ENCODE peak calls at places on chromosomes 12 and 14, in eight cellular contexts. A is heart right ventricle, V is astrocyte of the cerebellum, K is cardiac muscle cell, U is fibroblast of pulmonary artery, W is heart left ventricle, H is HFFc6, G is GM06990. Q is an unnamed sample.

GRCh38 chr14:91420686-91421085 is 3.1 kb upstream of the CCDC88C start:
- DNase-seq in A (no peak), V (no peak), K (no peak), U (no peak), W (no peak), H (no peak), G (no peak), Q (no peak)

GRCh38 chr12:96989916-96990315 is 82.9 kb downstream of the NEDD1 start:
- DNase-seq in A (no peak), V (no peak), K (peak), U (peak), W (no peak), H (no peak), G (no peak), Q (peak)

GRCh38 chr12:108356902-108357806 is 18.0 kb upstream of the CMKLR1 start:
- DNase-seq in A (no peak), V (no peak), K (no peak), U (no peak), W (no peak), H (no peak), G (no peak), Q (no peak)

GRCh38 chr14:101955695-101956161 is 8.6 kb upstream of the DYNC1H1 start:
- DNase-seq in A (no peak), V (no peak), K (no peak), U (no peak), W (no peak), H (no peak), G (no peak), Q (no peak)

GRCh38 chr12:89707623-89707991 is 1.0 kb downstream of the ATP2B1 start:
- DNase-seq in A (peak), V (no peak), K (no peak), U (no peak), W (peak), H (no peak), G (peak), Q (peak)

GRCh38 chr12:95637471-95638155 is 86.3 kb upstream of the USP44 start:
- DNase-seq in A (no peak), V (peak), K (peak), U (peak), W (no peak), H (peak), G (no peak), Q (no peak)

GRCh38 chr12:81128930-81129554 is 51.2 kb downstream of the ACSS3 start:
- DNase-seq in A (no peak), V (peak), K (peak), U (peak), W (peak), H (peak), G (no peak), Q (peak)

GRCh38 chr14:70714055-70714550 is 72.4 kb downstream of the TTC9 start:
- DNase-seq in A (no peak), V (peak), K (peak), U (peak), W (peak), H (peak), G (peak), Q (peak)

GRCh38 chr14:51534623-51535022 is 117.1 kb upstream of the FRMD6 start:
- DNase-seq in A (no peak), V (no peak), K (no peak), U (peak), W (no peak), H (peak), G (no peak), Q (no peak)

GRCh38 chr12:98803468-98804209 is 158.5 kb downstream of the APAF1 start:
- DNase-seq in A (no peak), V (no peak), K (no peak), U (no peak), W (no peak), H (no peak), G (no peak), Q (no peak)

GRCh38 chr14:89936654-89937185 is 17.8 kb downstream of the EFCAB11 start:
- DNase-seq in A (no peak), V (no peak), K (no peak), U (peak), W (no peak), H (no peak), G (no peak), Q (no peak)

GRCh38 chr14:93675651-93676050 is 112.6 kb downstream of the PRIMA1 start:
- DNase-seq in A (no peak), V (no peak), K (no peak), U (no peak), W (no peak), H (no peak), G (no peak), Q (no peak)

GRCh38 chr12:124762791-124763593 is 100.7 kb downstream of the SCARB1 start:
- DNase-seq in A (no peak), V (no peak), K (peak), U (no peak), W (no peak), H (no peak), G (no peak), Q (no peak)

GRCh38 chr14:77459072-77459723 is 1.3 kb downstream of the AHSA1 start:
- DNase-seq in A (no peak), V (peak), K (peak), U (peak), W (peak), H (peak), G (peak), Q (peak)

GRCh38 chr12:129503802-129504201 is 400.0 kb downstream of the TMEM132D start:
- DNase-seq in A (no peak), V (no peak), K (no peak), U (no peak), W (no peak), H (no peak), G (no peak), Q (no peak)

GRCh38 chr14:104977681-104978647 is at the start of gene AHNAK2:
- DNase-seq in A (peak), V (no peak), K (peak), U (peak), W (peak), H (peak), G (peak), Q (peak)

GRCh38 chr12:99057670-99058069 is 412.6 kb downstream of the APAF1 start:
- DNase-seq in A (no peak), V (no peak), K (no peak), U (no peak), W (no peak), H (no peak), G (no peak), Q (no peak)

GRCh38 chr14:73634333-73634833 is 10.4 kb upstream of the DNAL1 start:
- DNase-seq in A (peak), V (no peak), K (peak), U (peak), W (peak), H (no peak), G (peak), Q (peak)

GRCh38 chr12:62335057-62335456 is 74.9 kb downstream of the USP15 start:
- DNase-seq in A (no peak), V (no peak), K (no peak), U (no peak), W (no peak), H (no peak), G (no peak), Q (no peak)

GRCh38 chr12:56469007-56469930 is 891 bp downstream of the SPRYD4 start:
- DNase-seq in A (no peak), V (no peak), K (no peak), U (no peak), W (peak), H (no peak), G (peak), Q (no peak)

GRCh38 chr12:49671051-49671765 is 36.0 kb downstream of the FMNL3 start:
- DNase-seq in A (no peak), V (no peak), K (no peak), U (no peak), W (peak), H (no peak), G (peak), Q (no peak)

GRCh38 chr12:16610743-16611142 is 4.8 kb upstream of the LMO3 start:
- DNase-seq in A (no peak), V (no peak), K (no peak), U (no peak), W (no peak), H (no peak), G (no peak), Q (no peak)

GRCh38 chr12:37545759-37546158 is 770.8 kb upstream of the ALG10B start:
- DNase-seq in A (no peak), V (no peak), K (no peak), U (no peak), W (no peak), H (no peak), G (no peak), Q (no peak)

GRCh38 chr12:88472775-88473174 is 107.5 kb downstream of the KITLG start:
- DNase-seq in A (no peak), V (no peak), K (peak), U (peak), W (no peak), H (peak), G (no peak), Q (no peak)

DNA sequence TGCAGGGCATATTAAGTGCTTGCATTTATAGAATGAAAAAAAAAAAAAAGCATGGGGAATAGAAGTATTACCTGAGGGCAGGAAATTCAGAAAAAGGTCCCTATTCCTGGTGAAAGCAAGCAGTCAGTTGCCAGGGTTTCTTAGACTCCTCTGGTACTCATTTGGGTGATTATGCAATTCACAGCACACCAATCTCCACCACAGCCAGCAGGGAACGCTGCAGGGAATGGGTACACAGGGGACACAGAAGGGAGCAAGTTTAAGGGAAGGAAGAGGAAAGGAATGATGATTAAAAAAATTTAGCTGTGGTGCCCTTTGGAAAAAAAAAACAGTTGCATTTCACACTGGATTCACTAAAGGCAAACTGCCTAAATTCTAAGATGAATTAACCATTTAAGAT is 14.2 kb downstream of the BLTP3B start:
- DNase-seq in A (peak), V (no peak), K (peak), U (peak), W (peak), H (peak), G (no peak), Q (no peak)
- TF ChIP-seq CTCF in A (peak), V (peak), K (peak), U (peak), W (peak), H (peak), G (peak), Q (peak)

DNA sequence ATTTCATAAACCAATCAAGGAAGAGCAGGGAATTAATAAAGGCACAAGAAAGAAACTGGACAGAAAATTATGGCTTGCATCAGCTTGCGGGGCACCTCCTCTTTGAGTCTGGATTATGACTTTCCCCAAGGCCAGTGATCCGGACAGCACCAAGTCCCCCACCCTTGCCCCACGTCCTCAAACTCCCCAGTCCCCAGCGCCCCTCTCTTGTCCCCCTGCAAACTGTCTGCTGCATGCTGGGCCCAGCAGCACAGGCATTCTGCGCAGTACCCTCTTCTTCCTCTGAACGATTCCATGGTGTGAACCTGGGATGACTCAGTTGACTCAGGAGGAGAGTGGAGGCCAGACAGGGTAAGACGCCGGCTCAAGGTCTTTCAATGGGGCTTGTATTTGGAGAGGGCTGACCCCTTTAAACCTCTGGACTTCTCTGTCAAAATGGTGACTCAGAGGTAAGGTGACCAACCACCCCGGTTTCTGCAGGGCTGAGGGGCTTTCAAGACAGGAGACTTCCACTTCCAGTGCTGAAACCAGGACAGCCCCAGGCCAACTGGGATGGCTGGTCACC is 13.5 kb downstream of the C14orf132 start:
- DNase-seq in A (no peak), V (no peak), K (no peak), U (no peak), W (no peak), H (peak), G (no peak), Q (no peak)
- TF ChIP-seq CTCF in A (no peak), V (no peak), K (no peak), U (no peak), W (no peak), H (no peak), G (no peak), Q (no peak)

DNA sequence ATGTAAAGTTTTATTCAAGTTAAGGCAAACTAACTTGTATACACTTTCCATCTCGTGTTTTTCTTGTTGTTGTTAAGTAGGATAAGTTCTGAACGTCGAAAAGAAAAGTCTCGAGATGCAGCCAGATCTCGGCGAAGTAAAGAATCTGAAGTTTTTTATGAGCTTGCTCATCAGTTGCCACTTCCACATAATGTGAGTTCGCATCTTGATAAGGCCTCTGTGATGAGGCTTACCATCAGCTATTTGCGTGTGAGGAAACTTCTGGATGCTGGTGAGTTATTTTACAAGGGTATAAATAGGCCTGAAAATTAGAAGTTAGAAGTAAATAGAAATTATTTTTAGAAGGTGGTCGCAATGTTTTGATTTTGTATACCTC is 25.0 kb downstream of the HIF1A start:
- DNase-seq in A (no peak), V (no peak), K (peak), U (no peak), W (no peak), H (no peak), G (no peak), Q (no peak)
- TF ChIP-seq CTCF in A (no peak), V (no peak), K (no peak), U (no peak), W (no peak), H (no peak), G (no peak), Q (no peak)

DNA sequence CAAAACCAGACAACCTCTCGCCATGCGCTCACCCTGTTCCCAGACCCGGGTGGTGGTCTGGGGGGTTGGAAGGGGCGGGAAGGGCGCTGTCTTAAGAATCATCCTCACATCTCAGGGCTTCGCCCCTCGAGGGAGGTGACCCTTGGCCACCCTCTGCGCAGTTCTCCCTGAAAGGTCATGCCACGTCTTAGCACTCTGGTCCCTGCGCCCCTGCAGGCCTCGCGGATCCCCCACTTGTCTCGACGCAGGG is 40.6 kb upstream of the CAPRIN2 start:
- DNase-seq in A (no peak), V (no peak), K (no peak), U (no peak), W (no peak), H (no peak), G (no peak), Q (no peak)
- TF ChIP-seq CTCF in A (no peak), V (no peak), K (peak), U (no peak), W (no peak), H (no peak), G (no peak), Q (no peak)

DNA sequence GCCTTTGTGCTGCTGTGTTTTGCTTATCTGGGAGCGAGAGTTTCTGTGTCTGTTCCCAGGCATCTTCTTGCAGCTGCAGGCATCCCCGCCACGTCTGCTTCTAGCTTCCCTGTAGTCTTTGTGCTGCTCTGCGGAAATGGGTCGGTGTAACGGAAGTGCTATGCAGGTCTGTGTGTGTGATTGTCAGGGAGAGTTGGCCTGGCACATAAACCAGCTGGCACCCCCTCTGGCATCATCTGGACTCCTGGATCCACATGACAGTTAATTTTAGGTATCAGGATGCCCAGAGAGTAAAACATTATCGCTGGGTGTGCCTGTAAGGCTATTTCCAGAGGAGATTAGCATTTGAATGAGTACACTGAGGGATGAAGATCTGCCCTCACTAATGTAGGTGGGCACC is 9.4 kb upstream of the OASL start:
- DNase-seq in A (no peak), V (no peak), K (no peak), U (no peak), W (peak), H (no peak), G (no peak), Q (no peak)
- TF ChIP-seq CTCF in A (no peak), V (no peak), K (no peak), U (no peak), W (no peak), H (no peak), G (no peak), Q (no peak)